ENCODE peak calls at places on chromosomes 7 and 10, in five cellular contexts. C is MM.1S, N is RWPE1, G is MCF 10A, X is breast epithelium. F is an unnamed sample.
A peak's percentile ranks its signal among the peaks of the same experiment; 100 is the strongest.

GRCh38 chr10:88640186-88640585 is 24.1 kb upstream of the LIPF start:
- DNase-seq in X (no peak), N (no peak), C (no peak), G (no peak), F (no peak)

GRCh38 chr7:151883872-151884271 is 7.0 kb upstream of the PRKAG2 start:
- DNase-seq in G (no peak), N (no peak), X (no peak), C (no peak), F (no peak)

GRCh38 chr7:73811760-73812168 is 19.0 kb upstream of the CLDN4 start:
- DNase-seq in C (peak; percentile 72), X (peak; percentile 82), N (no peak), G (peak; percentile 84), F (peak; percentile 76)

GRCh38 chr10:113099431-113100298 is 149.6 kb downstream of the TCF7L2 start:
- DNase-seq in N (peak; percentile 82), X (no peak), G (peak; percentile 86), C (no peak), F (no peak)

GRCh38 chr10:17387861-17388503 is 66.4 kb downstream of the ST8SIA6 start:
- DNase-seq in X (no peak), G (no peak), N (peak; percentile 26), C (no peak), F (no peak)

GRCh38 chr10:124719213-124719851 is 24.8 kb downstream of the FAM53B start:
- DNase-seq in G (peak; percentile 90), N (peak; percentile 88), C (peak; percentile 82), X (peak; percentile 65), F (peak; percentile 67)

GRCh38 chr7:108234281-108234680 is 104.1 kb upstream of the LAMB4 start:
- DNase-seq in X (no peak), N (no peak), C (no peak), G (no peak), F (no peak)

GRCh38 chr10:69061305-69062161 is 26.4 kb upstream of the SRGN start:
- DNase-seq in X (peak; percentile 52), G (peak; percentile 95), C (no peak), N (peak; percentile 91), F (peak; percentile 44)

GRCh38 chr10:104643023-104643663 is 2.1 kb downstream of the SORCS3 start:
- DNase-seq in X (no peak), N (no peak), G (no peak), C (no peak), F (no peak)

GRCh38 chr10:30013684-30014246 is 45.6 kb downstream of the JCAD start:
- DNase-seq in X (no peak), G (peak; percentile 60), C (no peak), N (no peak), F (no peak)

GRCh38 chr7:140062118-140062527 is 628 bp downstream of the PARP12 start:
- DNase-seq in G (peak; percentile 28), X (no peak), C (no peak), N (no peak), F (peak; percentile 40)

GRCh38 chr10:113958631-113959382 is 84.9 kb upstream of the ADRB1 start:
- DNase-seq in X (no peak), C (no peak), N (peak; percentile 90), G (peak; percentile 75), F (peak; percentile 42)

GRCh38 chr7:919114-919442 is 35.4 kb downstream of the ADAP1 start:
- DNase-seq in C (no peak), X (peak; percentile 12), N (no peak), G (no peak), F (no peak)

GRCh38 chr7:17856251-17856650 is 84.0 kb downstream of the SNX13 start:
- DNase-seq in G (no peak), N (no peak), X (no peak), C (no peak), F (no peak)

GRCh38 chr10:77497748-77498147 is 139.9 kb downstream of the KCNMA1 start:
- DNase-seq in N (no peak), X (no peak), C (no peak), G (no peak), F (no peak)

GRCh38 chr7:1024331-1024761 is 20.0 kb upstream of the GPR146 start:
- DNase-seq in N (no peak), C (peak; percentile 78), G (no peak), X (no peak), F (peak; percentile 89)

GRCh38 chr10:62666264-62666663 is 138.3 kb upstream of the ADO start:
- DNase-seq in N (no peak), G (no peak), X (no peak), C (no peak), F (no peak)

GRCh38 chr10:36114913-36115312 is 472.8 kb upstream of the FZD8 start:
- DNase-seq in X (no peak), C (no peak), N (no peak), G (no peak), F (no peak)

GRCh38 chr7:2069472-2069860 is 163.3 kb downstream of the MAD1L1 start:
- DNase-seq in X (no peak), C (no peak), N (no peak), G (no peak), F (no peak)

GRCh38 chr7:2256306-2257045 is 14.4 kb downstream of the NUDT1 start:
- DNase-seq in X (no peak), C (no peak), N (no peak), G (no peak), F (no peak)

GRCh38 chr10:75395171-75395954 is 6.2 kb downstream of the ZNF503 start:
- DNase-seq in X (no peak), N (no peak), G (no peak), C (no peak), F (peak; percentile 70)

GRCh38 chr7:36736827-36737211 is 12.5 kb upstream of the AOAH start:
- DNase-seq in G (no peak), C (peak; percentile 46), N (no peak), X (no peak), F (peak; percentile 36)

GRCh38 chr7:46139079-46139478 is 218.0 kb upstream of the IGFBP3 start:
- DNase-seq in X (no peak), N (peak; percentile 57), C (peak; percentile 4), G (peak; percentile 44), F (peak; percentile 39)

GRCh38 chr10:84196941-84197340 is 2.6 kb downstream of the CDHR1 start:
- DNase-seq in N (no peak), C (no peak), G (no peak), X (no peak), F (no peak)

GRCh38 chr7:8700076-8700624 is 266.7 kb downstream of the NXPH1 start:
- DNase-seq in N (no peak), X (no peak), C (no peak), G (no peak), F (no peak)

GRCh38 chr10:29471483-29471859 is 163.3 kb downstream of the SVIL start:
- DNase-seq in N (peak; percentile 57), C (no peak), G (peak; percentile 47), X (no peak), F (no peak)

GRCh38 chr10:5040781-5041470 is 37.3 kb upstream of the AKR1C2 start:
- DNase-seq in G (no peak), X (no peak), N (no peak), C (no peak), F (no peak)

GRCh38 chr7:34719651-34720050 is 61.6 kb downstream of the NPSR1 start:
- DNase-seq in X (no peak), N (no peak), C (no peak), G (no peak), F (no peak)
- TF ChIP-seq CTCF in X (no peak), N (no peak), C (no peak), G (no peak), F (no peak)

GRCh38 chr7:111900283-111900682 is 305.9 kb downstream of the DOCK4 start:
- DNase-seq in C (no peak), G (no peak), N (no peak), X (no peak), F (no peak)
- TF ChIP-seq CTCF in C (no peak), G (no peak), N (no peak), X (no peak), F (no peak)

GRCh38 chr7:6641305-6642035 is 4.4 kb downstream of the ZNF316 start:
- DNase-seq in X (no peak), C (no peak), N (no peak), G (no peak), F (no peak)
- TF ChIP-seq CTCF in X (no peak), C (no peak), N (no peak), G (no peak), F (no peak)

GRCh38 chr10:3117486-3117885 is 50.1 kb downstream of the PFKP start:
- DNase-seq in N (no peak), C (no peak), X (no peak), G (no peak), F (no peak)

GRCh38 chr10:3118621-3119020 is 51.3 kb downstream of the PFKP start:
- DNase-seq in G (no peak), N (no peak), C (no peak), X (no peak), F (no peak)

GRCh38 chr10:3122034-3122433 is 50.5 kb downstream of the PITRM1 start:
- DNase-seq in C (no peak), N (no peak), G (no peak), X (no peak), F (no peak)

GRCh38 chr10:3122486-3123205 is 49.9 kb downstream of the PITRM1 start:
- DNase-seq in N (no peak), X (no peak), C (no peak), G (peak; percentile 68), F (no peak)

GRCh38 chr10:3119796-3120459 is 52.6 kb downstream of the PFKP start:
- DNase-seq in C (no peak), X (no peak), N (peak; percentile 34), G (peak; percentile 24), F (no peak)
- TF ChIP-seq CTCF in C (no peak), X (no peak), N (peak; percentile 40), G (peak; percentile 45), F (peak; percentile 15)

GRCh38 chr10:13924020-13924725 is 337.4 kb downstream of the PRPF18 start:
- DNase-seq in N (peak; percentile 21), C (no peak), X (no peak), G (peak; percentile 77), F (no peak)
- TF ChIP-seq CTCF in N (no peak), C (no peak), X (no peak), G (no peak), F (no peak)

GRCh38 chr10:24384954-24385353 is 176.0 kb downstream of the KIAA1217 start:
- DNase-seq in C (no peak), G (no peak), N (no peak), X (no peak), F (no peak)

GRCh38 chr10:24382596-24382978 is 173.6 kb downstream of the KIAA1217 start:
- DNase-seq in N (no peak), X (no peak), G (peak; percentile 8), C (peak; percentile 34), F (no peak)

GRCh38 chr10:24382979-24383663 is 174.2 kb downstream of the KIAA1217 start:
- DNase-seq in G (peak; percentile 89), X (peak; percentile 63), C (no peak), N (peak; percentile 83), F (peak; percentile 65)

GRCh38 chr10:24382045-24382444 is 173.1 kb downstream of the KIAA1217 start:
- DNase-seq in N (no peak), G (no peak), C (no peak), X (no peak), F (no peak)

GRCh38 chr10:24383681-24384106 is 174.8 kb downstream of the KIAA1217 start:
- DNase-seq in X (peak; percentile 93), C (peak; percentile 94), G (peak; percentile 98), N (peak; percentile 96), F (peak; percentile 84)
- TF ChIP-seq CTCF in X (peak; percentile 43), C (peak; percentile 70), G (peak; percentile 55), N (peak; percentile 79), F (peak; percentile 53)